ENCODE peak calls at places on chromosomes 5 and 9, in ten cellular contexts. F is activated naive CD4-positive, alpha-beta T cell treated with anti-CD3 and anti-CD28 coated beads, Interleukin-2, amount 50 U/mL, for 16 hours; S is activated CD8-positive, alpha-beta memory T cell treated with anti-CD3 and anti-CD28 coated beads for 4 hours; U is astrocyte; V is endothelial cell; B is left ventricle myocardium superior; X is substantia nigra; P is OCI-M1; I is AG08395; G is left colon. C is an unnamed sample.

GRCh38 chr5:148740966-148741742 is 85.3 kb upstream of the ADRB2 start:
- DNase-seq in S (no peak), X (no peak), G (peak), U (peak), P (peak), I (peak), V (no peak), B (no peak), F (no peak), C (no peak)

GRCh38 chr9:105114956-105115728 is 129.3 kb upstream of the SLC44A1 start:
- DNase-seq in P (peak), X (no peak), B (peak), U (peak), S (no peak), G (peak), V (no peak), F (no peak), I (peak), C (peak)

GRCh38 chr9:126957687-126958053 is 43.1 kb downstream of the RALGPS1 start:
- DNase-seq in S (no peak), P (no peak), V (no peak), I (no peak), U (peak), G (no peak), B (no peak), F (no peak), X (no peak), C (no peak)

GRCh38 chr9:137449931-137450537 is 8.9 kb upstream of the ENTPD8 start:
- DNase-seq in S (no peak), I (no peak), X (no peak), V (peak), P (peak), B (no peak), U (no peak), F (peak), G (peak), C (peak)

GRCh38 chr9:38227656-38228055 is 158.6 kb upstream of the SHB start:
- DNase-seq in S (no peak), V (no peak), F (no peak), X (no peak), U (peak), G (no peak), P (peak), B (no peak), I (no peak), C (no peak)

GRCh38 chr9:135671591-135672041 is 8.5 kb downstream of the LCN9 start:
- DNase-seq in G (no peak), X (no peak), V (no peak), U (no peak), S (no peak), F (no peak), B (no peak), I (no peak), P (no peak), C (peak)

GRCh38 chr5:134131578-134132350 is 17.3 kb downstream of the TCF7 start:
- DNase-seq in V (no peak), X (no peak), B (no peak), F (no peak), S (no peak), U (no peak), I (no peak), P (no peak), G (no peak), C (no peak)

GRCh38 chr9:124384849-124385248 is 30.4 kb downstream of the PSMB7 start:
- DNase-seq in U (no peak), G (no peak), X (no peak), P (no peak), F (no peak), B (no peak), V (no peak), I (no peak), S (no peak), C (no peak)

GRCh38 chr5:138305797-138306196 is 25.8 kb downstream of the CDC25C start:
- DNase-seq in I (no peak), S (no peak), X (no peak), F (no peak), U (no peak), B (peak), V (no peak), G (no peak), P (peak), C (no peak)

GRCh38 chr9:82680179-82680935 is 382.6 kb downstream of the RASEF start:
- DNase-seq in X (no peak), S (no peak), U (no peak), V (no peak), I (no peak), F (no peak), G (no peak), B (no peak), P (no peak), C (no peak)

GRCh38 chr5:176985516-176985915 is 21.1 kb downstream of the UIMC1 start:
- DNase-seq in U (no peak), P (no peak), B (no peak), S (no peak), V (no peak), X (no peak), F (no peak), G (no peak), I (no peak), C (no peak)

GRCh38 chr5:151523335-151523734 is 67.8 kb downstream of the FAT2 start:
- DNase-seq in P (peak), I (peak), X (no peak), U (peak), F (peak), S (no peak), V (peak), G (no peak), B (no peak), C (no peak)

GRCh38 chr9:127589955-127590370 is 22.1 kb upstream of the STXBP1 start:
- DNase-seq in P (peak), X (peak), G (no peak), B (peak), V (peak), I (peak), U (peak), F (no peak), S (no peak), C (peak)

GRCh38 chr5:17312358-17312757 is 94.9 kb downstream of the BASP1 start:
- DNase-seq in S (no peak), U (no peak), G (no peak), P (no peak), I (no peak), V (no peak), B (no peak), F (no peak), X (no peak), C (no peak)

GRCh38 chr5:23419115-23419514 is 88.3 kb upstream of the PRDM9 start:
- DNase-seq in B (no peak), U (no peak), P (peak), X (no peak), G (no peak), V (no peak), F (no peak), S (no peak), I (no peak), C (no peak)

GRCh38 chr5:107381189-107381856 is 289.4 kb downstream of the EFNA5 start:
- DNase-seq in V (no peak), P (no peak), G (no peak), B (no peak), X (no peak), I (peak), S (no peak), U (peak), F (no peak), C (no peak)

GRCh38 chr5:10289353-10289752 is 18.3 kb downstream of the CMBL start:
- DNase-seq in I (peak), S (no peak), U (no peak), G (peak), B (peak), P (no peak), X (no peak), F (no peak), V (no peak), C (peak)

GRCh38 chr5:135435467-135436330 is 11.4 kb downstream of the DCANP1 start:
- DNase-seq in B (no peak), F (no peak), P (no peak), I (no peak), G (no peak), U (no peak), S (no peak), V (no peak), X (no peak), C (no peak)

GRCh38 chr9:114070188-114071103 is 7.7 kb downstream of the AMBP start:
- DNase-seq in V (no peak), P (no peak), I (no peak), U (no peak), S (no peak), X (no peak), G (peak), F (no peak), B (no peak), C (peak)

GRCh38 chr5:125528881-125529280 is 782.4 kb upstream of the ZNF608 start:
- DNase-seq in I (no peak), S (no peak), F (no peak), V (no peak), X (no peak), P (no peak), B (no peak), G (no peak), U (peak), C (no peak)

GRCh38 chr9:113598451-113598850 is 134.9 kb downstream of the RGS3 start:
- DNase-seq in V (no peak), B (peak), S (no peak), U (no peak), G (no peak), X (no peak), I (no peak), P (no peak), F (no peak), C (no peak)

GRCh38 chr9:7439355-7439978 is 360.1 kb downstream of the DMAC1 start:
- DNase-seq in B (no peak), V (no peak), U (peak), X (no peak), I (no peak), S (no peak), P (no peak), G (no peak), F (no peak), C (no peak)